ENCODE peak calls at places on chromosomes 16 and 17, in seven cellular contexts. One of them, this sample, is unnamed.

GRCh38 chr17:1744551-1745512 is 2.2 kb downstream of the SERPINF2 start:
- DNase-seq in GM20000: no peak
- DNase-seq in omental fat pad: no peak
- DNase-seq in lung: no peak
- DNase-seq in osteoblast: peak
- DNase-seq in natural killer cell: no peak
- DNase-seq in fibroblast of lung: no peak
- DNase-seq in this sample: no peak

GRCh38 chr16:87380875-87381274 is 2.7 kb downstream of the FBXO31 start:
- DNase-seq in GM20000: peak
- DNase-seq in omental fat pad: no peak
- DNase-seq in lung: no peak
- DNase-seq in osteoblast: no peak
- DNase-seq in natural killer cell: no peak
- DNase-seq in fibroblast of lung: peak
- DNase-seq in this sample: no peak

GRCh38 chr17:18157354-18157985 is 26.2 kb upstream of the ALKBH5 start:
- DNase-seq in GM20000: peak
- DNase-seq in omental fat pad: no peak
- DNase-seq in lung: no peak
- DNase-seq in osteoblast: no peak
- DNase-seq in natural killer cell: no peak
- DNase-seq in fibroblast of lung: no peak
- DNase-seq in this sample: no peak

GRCh38 chr17:47692895-47693666 is 880 bp upstream of the TBKBP1 start:
- DNase-seq in GM20000: peak
- DNase-seq in omental fat pad: no peak
- DNase-seq in lung: no peak
- DNase-seq in osteoblast: no peak
- DNase-seq in natural killer cell: no peak
- DNase-seq in fibroblast of lung: no peak
- DNase-seq in this sample: peak

GRCh38 chr17:75830168-75831031 is 13.8 kb downstream of the UNC13D start:
- DNase-seq in GM20000: peak
- DNase-seq in omental fat pad: no peak
- DNase-seq in lung: no peak
- DNase-seq in osteoblast: peak
- DNase-seq in natural killer cell: no peak
- DNase-seq in fibroblast of lung: no peak
- DNase-seq in this sample: no peak

GRCh38 chr17:45384047-45384799 is 48.4 kb downstream of the ARHGAP27 start:
- DNase-seq in GM20000: no peak
- DNase-seq in omental fat pad: no peak
- DNase-seq in lung: no peak
- DNase-seq in osteoblast: no peak
- DNase-seq in natural killer cell: no peak
- DNase-seq in fibroblast of lung: no peak
- DNase-seq in this sample: no peak

GRCh38 chr17:1565860-1566259 is 3.3 kb upstream of the PITPNA start:
- DNase-seq in GM20000: no peak
- DNase-seq in omental fat pad: no peak
- DNase-seq in lung: no peak
- DNase-seq in osteoblast: no peak
- DNase-seq in natural killer cell: no peak
- DNase-seq in fibroblast of lung: no peak
- DNase-seq in this sample: no peak

GRCh38 chr16:8946544-8946943 is 17.2 kb downstream of the USP7 start:
- DNase-seq in GM20000: no peak
- DNase-seq in omental fat pad: no peak
- DNase-seq in lung: no peak
- DNase-seq in osteoblast: no peak
- DNase-seq in natural killer cell: no peak
- DNase-seq in fibroblast of lung: no peak
- DNase-seq in this sample: peak

GRCh38 chr17:42325026-42325425 is 36.7 kb downstream of the STAT5A start:
- DNase-seq in GM20000: no peak
- DNase-seq in omental fat pad: no peak
- DNase-seq in lung: no peak
- DNase-seq in osteoblast: peak
- DNase-seq in natural killer cell: no peak
- DNase-seq in fibroblast of lung: peak
- DNase-seq in this sample: no peak

DNA sequence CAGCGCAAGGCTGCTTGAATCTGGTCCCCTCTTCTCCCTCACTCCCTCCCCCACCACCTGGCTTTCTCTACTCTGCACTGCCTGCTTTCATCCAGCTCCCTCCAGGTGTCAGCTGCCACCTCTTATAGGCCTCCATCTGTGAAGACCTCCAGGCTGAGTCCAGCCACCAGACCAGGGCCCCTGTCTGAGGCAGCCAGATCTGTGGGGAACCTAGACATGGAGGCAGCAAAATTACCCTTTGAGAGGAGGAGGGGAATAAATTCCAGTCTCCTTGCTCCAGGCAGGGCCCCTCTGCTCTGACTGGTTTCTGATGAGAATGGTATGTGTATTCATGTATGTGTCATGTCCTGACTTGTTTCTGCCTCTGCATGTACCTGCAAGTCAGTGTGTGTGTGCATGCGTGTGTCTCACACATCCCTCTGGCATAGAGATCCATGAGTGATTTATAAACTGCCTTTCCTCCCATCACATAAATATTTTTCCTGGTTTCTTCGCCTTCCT is 21.1 kb downstream of the MINK1 start:
- DNase-seq in GM20000: no peak
- DNase-seq in omental fat pad: no peak
- DNase-seq in lung: no peak
- DNase-seq in osteoblast: peak
- DNase-seq in natural killer cell: no peak
- DNase-seq in fibroblast of lung: no peak
- DNase-seq in this sample: no peak
- TF ChIP-seq CTCF in GM20000: no peak
- TF ChIP-seq CTCF in omental fat pad: no peak
- TF ChIP-seq CTCF in lung: no peak
- TF ChIP-seq CTCF in osteoblast: no peak
- TF ChIP-seq CTCF in natural killer cell: no peak
- TF ChIP-seq CTCF in fibroblast of lung: no peak
- TF ChIP-seq CTCF in this sample: no peak

GRCh38 chr17:2996208-2996855 is 67.1 kb downstream of the OR1D5 start:
- DNase-seq in GM20000: no peak
- DNase-seq in omental fat pad: no peak
- DNase-seq in lung: no peak
- DNase-seq in osteoblast: no peak
- DNase-seq in natural killer cell: peak
- DNase-seq in fibroblast of lung: peak
- DNase-seq in this sample: peak
- TF ChIP-seq CTCF in GM20000: no peak
- TF ChIP-seq CTCF in omental fat pad: no peak
- TF ChIP-seq CTCF in lung: no peak
- TF ChIP-seq CTCF in osteoblast: no peak
- TF ChIP-seq CTCF in natural killer cell: no peak
- TF ChIP-seq CTCF in fibroblast of lung: no peak
- TF ChIP-seq CTCF in this sample: no peak

DNA sequence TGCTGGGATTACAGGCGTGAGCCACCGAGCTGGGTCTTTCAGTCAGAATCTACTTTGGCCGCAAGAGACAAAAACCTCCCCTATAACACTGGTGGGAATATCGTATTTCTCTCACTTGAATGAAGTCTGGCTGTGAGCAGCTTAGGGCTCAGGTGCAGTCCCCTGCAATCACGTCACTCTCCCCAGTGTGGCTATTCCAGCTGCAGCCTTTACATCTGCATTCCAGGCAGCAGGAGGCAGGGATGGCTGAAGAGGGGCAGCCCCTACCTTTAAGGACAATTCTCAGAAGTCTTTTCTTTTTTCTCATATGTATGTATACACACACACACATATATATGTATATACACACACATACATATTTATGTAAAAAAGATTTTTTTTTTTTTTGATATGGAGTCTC is 3.0 kb downstream of the DEF8 start:
- DNase-seq in GM20000: no peak
- DNase-seq in omental fat pad: no peak
- DNase-seq in lung: no peak
- DNase-seq in osteoblast: no peak
- DNase-seq in natural killer cell: no peak
- DNase-seq in fibroblast of lung: no peak
- DNase-seq in this sample: no peak
- TF ChIP-seq CTCF in GM20000: no peak
- TF ChIP-seq CTCF in omental fat pad: no peak
- TF ChIP-seq CTCF in lung: no peak
- TF ChIP-seq CTCF in osteoblast: no peak
- TF ChIP-seq CTCF in natural killer cell: no peak
- TF ChIP-seq CTCF in fibroblast of lung: no peak
- TF ChIP-seq CTCF in this sample: no peak

DNA sequence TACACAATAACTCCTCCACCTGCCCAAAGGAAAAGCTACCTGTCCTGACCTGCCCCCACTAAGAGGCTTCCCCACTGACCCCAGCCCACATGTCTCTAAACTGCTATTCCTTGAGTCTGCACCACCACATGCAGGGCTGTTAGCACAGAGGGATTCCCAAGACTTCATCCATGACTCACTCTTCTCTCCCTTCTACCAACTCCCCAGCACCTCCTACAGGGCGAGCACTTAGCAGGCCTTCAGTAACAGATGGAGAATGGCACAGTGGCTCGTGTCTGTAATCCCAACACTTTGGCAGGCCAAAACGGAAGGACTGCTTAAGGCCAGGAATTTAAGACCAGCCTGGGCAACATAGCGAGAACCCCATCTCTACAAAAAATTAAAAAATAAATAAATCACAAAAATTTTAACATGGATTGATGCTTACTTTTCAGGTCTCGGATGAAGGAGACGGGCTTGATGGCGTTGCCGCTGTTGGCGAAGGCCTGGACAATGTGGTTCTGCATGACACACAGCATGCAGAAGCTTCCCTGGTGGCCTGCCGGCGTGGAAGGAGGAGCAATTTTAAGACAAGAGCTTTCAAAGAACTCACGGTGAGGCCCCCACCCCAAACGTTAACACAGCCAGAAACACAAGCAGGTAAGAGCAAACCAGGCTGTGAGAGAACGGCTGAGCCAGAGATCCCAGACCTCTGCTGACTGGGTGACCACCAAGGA is 12.0 kb downstream of the USP36 start:
- DNase-seq in GM20000: no peak
- DNase-seq in omental fat pad: no peak
- DNase-seq in lung: no peak
- DNase-seq in osteoblast: peak
- DNase-seq in natural killer cell: no peak
- DNase-seq in fibroblast of lung: peak
- DNase-seq in this sample: no peak
- TF ChIP-seq CTCF in GM20000: no peak
- TF ChIP-seq CTCF in omental fat pad: no peak
- TF ChIP-seq CTCF in lung: no peak
- TF ChIP-seq CTCF in osteoblast: peak
- TF ChIP-seq CTCF in natural killer cell: no peak
- TF ChIP-seq CTCF in fibroblast of lung: peak
- TF ChIP-seq CTCF in this sample: peak

DNA sequence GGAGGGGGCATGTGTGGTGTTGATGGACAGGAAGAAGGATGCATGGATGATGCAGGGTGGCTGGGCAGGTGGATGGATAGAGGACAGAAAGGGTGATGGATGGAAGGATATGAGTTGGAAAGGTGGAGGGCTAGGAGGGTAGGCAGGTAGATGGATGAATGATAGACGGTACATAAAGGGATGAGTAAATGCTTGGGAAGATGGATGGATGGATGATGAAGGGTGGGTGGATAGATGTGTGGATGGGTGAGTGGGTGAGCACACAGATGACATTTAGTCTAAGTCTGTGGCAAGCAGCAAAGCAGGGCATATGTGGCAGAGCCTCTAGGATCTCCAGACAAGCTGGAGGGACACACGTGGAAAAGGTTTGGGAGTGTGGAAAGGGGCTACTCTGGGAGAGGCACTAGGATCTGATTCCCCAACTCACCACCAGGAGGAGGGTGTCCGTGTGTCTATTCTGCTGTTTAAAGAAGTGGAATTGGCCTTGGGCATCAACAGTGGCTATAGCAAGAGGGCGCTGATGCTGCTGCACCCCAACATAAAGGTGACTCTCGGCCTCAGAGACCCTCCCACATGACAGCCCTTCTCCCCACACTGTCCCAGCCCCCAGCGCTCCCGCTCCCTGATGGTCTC is 8.2 kb downstream of the PLD2 start:
- DNase-seq in GM20000: no peak
- DNase-seq in omental fat pad: no peak
- DNase-seq in lung: no peak
- DNase-seq in osteoblast: peak
- DNase-seq in natural killer cell: no peak
- DNase-seq in fibroblast of lung: no peak
- DNase-seq in this sample: no peak
- TF ChIP-seq CTCF in GM20000: no peak
- TF ChIP-seq CTCF in omental fat pad: no peak
- TF ChIP-seq CTCF in lung: no peak
- TF ChIP-seq CTCF in osteoblast: peak
- TF ChIP-seq CTCF in natural killer cell: no peak
- TF ChIP-seq CTCF in fibroblast of lung: no peak
- TF ChIP-seq CTCF in this sample: peak